ENCODE peak calls at places on chromosomes 6 and 20, in eight cellular contexts. F is CD8-positive, alpha-beta memory T cell; W is OCI-LY7; V is cardiac muscle cell; J is DND-41; C is upper lobe of left lung; O is prostate gland; T is stomach. L is an unnamed sample.
A peak's percentile ranks its signal among the peaks of the same experiment; 100 is the strongest.

GRCh38 chr6:29831776-29832175 is 4.2 kb downstream of the HLA-G start:
- DNase-seq in F (no peak), W (no peak), V (no peak), J (no peak), C (no peak), O (no peak), T (no peak), L (no peak)

GRCh38 chr6:22146581-22147468 is 150.0 kb downstream of the PRL start:
- DNase-seq in F (peak; percentile 27), W (no peak), V (no peak), J (peak; percentile 78), C (peak; percentile 80), O (no peak), T (no peak), L (peak; percentile 49)

GRCh38 chr20:9270831-9271230 is 201.9 kb downstream of the PLCB4 start:
- DNase-seq in F (no peak), W (no peak), V (no peak), J (no peak), C (no peak), O (no peak), T (no peak), L (no peak)

GRCh38 chr6:29403801-29404200 is 8.4 kb downstream of the OR12D2 start:
- DNase-seq in F (no peak), W (no peak), V (no peak), J (no peak), C (no peak), O (no peak), T (no peak), L (no peak)

GRCh38 chr20:48180039-48180438 is 394.8 kb upstream of the SULF2 start:
- DNase-seq in F (no peak), W (no peak), V (no peak), J (no peak), C (no peak), O (no peak), T (no peak), L (no peak)

GRCh38 chr6:20686142-20686541 is 151.9 kb downstream of the CDKAL1 start:
- DNase-seq in F (no peak), W (no peak), V (no peak), J (peak; percentile 12), C (no peak), O (no peak), T (no peak), L (no peak)

GRCh38 chr6:28371706-28372451 is 22.1 kb downstream of the ZKSCAN3 start:
- DNase-seq in F (no peak), W (peak; percentile 19), V (no peak), J (no peak), C (no peak), O (no peak), T (no peak), L (no peak)

GRCh38 chr6:142258305-142258704 is 43.5 kb upstream of the ADGRG6 start:
- DNase-seq in F (no peak), W (no peak), V (no peak), J (no peak), C (no peak), O (no peak), T (no peak), L (no peak)

GRCh38 chr6:130282234-130282995 is 59.7 kb upstream of the SAMD3 start:
- DNase-seq in F (peak; percentile 15), W (peak; percentile 12), V (peak; percentile 36), J (no peak), C (no peak), O (no peak), T (no peak), L (no peak)

GRCh38 chr20:57779401-57780003 is 69.7 kb upstream of the PMEPA1 start:
- DNase-seq in F (no peak), W (no peak), V (no peak), J (no peak), C (no peak), O (peak; percentile 64), T (no peak), L (no peak)

GRCh38 chr20:50224553-50225255 is 34.1 kb downstream of the CEBPB start:
- DNase-seq in F (no peak), W (no peak), V (peak; percentile 51), J (no peak), C (no peak), O (no peak), T (peak; percentile 42), L (no peak)

GRCh38 chr20:51425347-51426106 is 117.0 kb downstream of the NFATC2 start:
- DNase-seq in F (no peak), W (no peak), V (no peak), J (no peak), C (peak; percentile 70), O (no peak), T (no peak), L (no peak)

GRCh38 chr20:6311097-6311496 is 188.3 kb upstream of the FERMT1 start:
- DNase-seq in F (no peak), W (no peak), V (no peak), J (no peak), C (no peak), O (no peak), T (no peak), L (no peak)

GRCh38 chr6:148831531-148831930 is 84.7 kb downstream of the UST start:
- DNase-seq in F (no peak), W (no peak), V (no peak), J (peak; percentile 23), C (no peak), O (no peak), T (no peak), L (no peak)

GRCh38 chr20:56629464-56630085 is 469 bp downstream of the TFAP2C start:
- DNase-seq in F (no peak), W (no peak), V (peak; percentile 28), J (no peak), C (no peak), O (peak; percentile 17), T (no peak), L (no peak)

GRCh38 chr20:17538517-17539170 is 7.5 kb upstream of the BFSP1 start:
- DNase-seq in F (no peak), W (no peak), V (no peak), J (no peak), C (no peak), O (no peak), T (no peak), L (no peak)

GRCh38 chr6:3393796-3394195 is 63.1 kb downstream of the SLC22A23 start:
- DNase-seq in F (no peak), W (no peak), V (no peak), J (no peak), C (no peak), O (no peak), T (no peak), L (no peak)

GRCh38 chr6:70889270-70889669 is 67.6 kb downstream of the B3GAT2 start:
- DNase-seq in F (no peak), W (no peak), V (no peak), J (no peak), C (no peak), O (no peak), T (no peak), L (no peak)

DNA sequence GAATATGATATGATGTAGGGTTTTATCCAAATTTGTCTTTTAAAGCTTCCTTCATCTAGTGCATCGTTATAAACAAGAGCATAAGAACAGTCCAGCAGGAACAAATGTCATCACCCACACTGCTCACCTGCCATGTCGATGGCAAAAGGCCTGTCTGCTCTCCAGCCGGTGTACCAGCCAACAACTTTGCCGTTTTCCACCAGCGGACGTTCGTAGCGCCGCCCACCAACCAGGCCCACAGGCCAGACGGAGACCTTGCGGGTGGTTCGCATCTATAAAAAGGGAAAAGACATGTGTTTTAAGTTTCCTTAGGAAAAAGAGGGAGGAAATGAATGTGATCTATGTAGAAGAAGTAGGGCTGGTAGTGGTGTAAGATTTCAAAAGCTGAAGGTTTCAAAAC is 62.9 kb downstream of the B3GAT2 start:
- DNase-seq in F (no peak), W (no peak), V (no peak), J (no peak), C (peak; percentile 48), O (no peak), T (no peak), L (no peak)
- H3K4me3 ChIP-seq in F (no peak overlapping the region), W (no peak overlapping the region), V (no peak overlapping the region), J (no peak overlapping the region), C (no peak overlapping the region), O (no peak overlapping the region), T (no peak overlapping the region), L (no peak overlapping the region)

DNA sequence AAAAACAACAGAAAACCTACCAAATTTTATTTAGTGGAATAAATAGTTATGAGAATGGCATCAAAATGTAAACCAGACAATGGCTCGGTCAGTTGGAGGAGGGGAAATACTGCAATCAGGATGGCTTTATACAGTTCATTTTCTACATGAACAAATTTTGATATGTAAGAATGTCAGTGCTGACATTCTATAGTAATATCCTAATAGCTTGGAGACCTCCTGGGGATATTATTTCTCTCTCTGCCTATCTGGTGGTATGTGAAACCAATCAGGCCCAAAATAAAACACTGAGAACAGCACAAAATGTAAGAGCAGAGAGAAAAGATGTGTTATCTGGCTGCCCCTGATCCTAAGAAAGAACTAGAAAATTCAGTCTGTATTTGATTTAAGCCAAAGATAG is 327.7 kb downstream of the UBE3D start:
- DNase-seq in F (no peak), W (no peak), V (no peak), J (no peak), C (no peak), O (no peak), T (no peak), L (no peak)
- H3K27ac ChIP-seq in F (no peak overlapping the region), W (no peak overlapping the region), V (no peak overlapping the region), J (no peak overlapping the region), C (no peak overlapping the region), O (no peak overlapping the region), T (no peak overlapping the region), L (no peak overlapping the region)

GRCh38 chr6:24950210-24950941 is 14.6 kb upstream of the RIPOR2 start:
- DNase-seq in F (no peak), W (no peak), V (no peak), J (no peak), C (no peak), O (no peak), T (no peak), L (no peak)
- H3K9me3 ChIP-seq in F (peaks cover 13% of the 10 kb centered on the region), W (peaks cover 2% of the 10 kb centered on the region), V (no peaks in the 10 kb centered on the region), J (peaks cover 3% of the 10 kb centered on the region), C (no peaks in the 10 kb centered on the region), O (no peaks in the 10 kb centered on the region), T (no peaks in the 10 kb centered on the region), L (peaks cover 14% of the 10 kb centered on the region)

GRCh38 chr20:59988141-59988540 is 29.9 kb downstream of the CDH26 start:
- DNase-seq in F (no peak), W (no peak), V (no peak), J (no peak), C (peak; percentile 2), O (no peak), T (peak; percentile 87), L (no peak)

GRCh38 chr20:59987135-59987534 is 28.9 kb downstream of the CDH26 start:
- DNase-seq in F (no peak), W (no peak), V (no peak), J (no peak), C (no peak), O (no peak), T (no peak), L (no peak)

GRCh38 chr20:59985864-59986263 is 27.6 kb downstream of the CDH26 start:
- DNase-seq in F (no peak), W (peak; percentile 14), V (no peak), J (peak; percentile 44), C (no peak), O (no peak), T (no peak), L (no peak)

DNA sequence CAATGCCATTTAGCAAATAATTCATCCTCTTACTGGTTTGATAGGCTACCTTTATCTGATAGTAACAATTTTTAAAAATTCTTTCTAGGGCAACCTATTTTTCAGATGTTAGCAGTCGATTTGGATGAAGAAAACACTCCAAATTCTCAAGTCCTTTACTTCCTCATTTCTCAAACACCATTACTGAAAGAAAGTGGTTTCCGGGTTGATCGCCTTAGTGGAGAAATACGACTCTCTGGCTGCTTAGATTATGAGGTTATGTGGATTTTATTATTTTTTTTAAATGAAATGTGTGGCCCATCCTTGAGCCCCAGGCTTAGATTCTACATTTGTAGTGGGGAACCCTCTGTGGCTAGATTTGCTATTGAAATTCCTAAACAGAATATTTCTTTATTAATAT is 26.3 kb downstream of the CDH26 start:
- DNase-seq in F (no peak), W (peak; percentile 6), V (no peak), J (no peak), C (no peak), O (no peak), T (no peak), L (no peak)
- H3K4me3 ChIP-seq in F (no peak overlapping the region), W (no peak overlapping the region), V (no peak overlapping the region), J (no peak overlapping the region), C (no peak overlapping the region), O (no peak overlapping the region), T (no peak overlapping the region), L (no peak overlapping the region)

L was measured in naive thymus-derived CD4-positive, alpha-beta T cell.